ENCODE peak calls at places on chromosomes 11 and 22, in five cellular contexts. P is T47D; K is CD4-positive, alpha-beta T cell; G is iris pigment epithelial cell; F is KBM-7. D is an unnamed sample.
A peak's percentile ranks its signal among the peaks of the same experiment; 100 is the strongest.

GRCh38 chr11:62010935-62011528 is 43.6 kb upstream of the FTH1 start:
- DNase-seq in P (no peak), K (no peak), G (no peak), F (no peak), D (no peak)

GRCh38 chr11:69437001-69437875 is 44.2 kb upstream of the LINC01488 start:
- DNase-seq in P (peak; percentile 93), K (no peak), G (peak; percentile 28), F (no peak), D (peak; percentile 85)

GRCh38 chr11:104001474-104001873 is 35.0 kb upstream of the DDI1 start:
- DNase-seq in P (no peak), K (no peak), G (peak; percentile 72), F (no peak), D (no peak)

GRCh38 chr11:2793781-2794418 is 91.7 kb downstream of the CDKN1C start:
- DNase-seq in P (no peak), K (no peak), G (no peak), F (no peak), D (no peak)

GRCh38 chr11:57568330-57568766 is 876 bp upstream of the UBE2L6 start:
- DNase-seq in P (peak; percentile 86), K (peak; percentile 2), G (peak; percentile 76), F (peak; percentile 91), D (peak; percentile 87)

GRCh38 chr11:103773059-103773458 is 263.4 kb upstream of the DDI1 start:
- DNase-seq in P (no peak), K (no peak), G (peak; percentile 84), F (no peak), D (no peak)

GRCh38 chr11:93783767-93784151 is 323 bp upstream of the MED17 start:
- DNase-seq in P (no peak), K (no peak), G (no peak), F (no peak), D (no peak)

GRCh38 chr22:31211504-31211861 is 615 bp upstream of the LIMK2 start:
- DNase-seq in P (peak; percentile 8), K (no peak), G (no peak), F (no peak), D (no peak)

GRCh38 chr11:68266936-68267880 is 4.6 kb downstream of the C11orf24 start:
- DNase-seq in P (no peak), K (no peak), G (peak; percentile 47), F (no peak), D (no peak)

GRCh38 chr11:24754406-24754805 is 257.6 kb downstream of the LUZP2 start:
- DNase-seq in P (no peak), K (no peak), G (peak; percentile 5), F (no peak), D (peak; percentile 11)

GRCh38 chr11:3732671-3733070 is 61.5 kb upstream of the CHRNA10 start:
- DNase-seq in P (no peak), K (no peak), G (no peak), F (no peak), D (no peak)

GRCh38 chr11:17063171-17064002 is 14.1 kb downstream of the RPS13 start:
- DNase-seq in P (peak; percentile 71), K (peak; percentile 16), G (peak; percentile 49), F (peak; percentile 73), D (peak; percentile 73)

GRCh38 chr11:2804701-2805387 is 80.7 kb downstream of the CDKN1C start:
- DNase-seq in P (no peak), K (no peak), G (no peak), F (no peak), D (no peak)

GRCh38 chr11:93933230-93933629 is 82.8 kb upstream of the VSTM5 start:
- DNase-seq in P (no peak), K (no peak), G (no peak), F (no peak), D (no peak)

GRCh38 chr11:47917643-47918369 is 62.6 kb upstream of the PTPRJ start:
- DNase-seq in P (peak; percentile 26), K (no peak), G (peak; percentile 100), F (peak; percentile 93), D (peak; percentile 7)

GRCh38 chr11:70420496-70420895 is 22.2 kb downstream of the CTTN start:
- DNase-seq in P (no peak), K (no peak), G (no peak), F (no peak), D (no peak)

GRCh38 chr11:87325490-87325872 is 287.7 kb downstream of the TMEM135 start:
- DNase-seq in P (peak; percentile 22), K (no peak), G (no peak), F (no peak), D (no peak)

GRCh38 chr22:28373841-28374240 is 305.8 kb downstream of the TTC28 start:
- DNase-seq in P (no peak), K (no peak), G (peak; percentile 32), F (peak; percentile 28), D (no peak)

GRCh38 chr11:123137496-123138270 is 57.4 kb downstream of the CLMP start:
- DNase-seq in P (no peak), K (no peak), G (peak; percentile 74), F (no peak), D (no peak)

GRCh38 chr11:44333271-44334218 is 23.6 kb upstream of the ALX4 start:
- DNase-seq in P (no peak), K (no peak), G (peak; percentile 83), F (no peak), D (no peak)

GRCh38 chr11:76269661-76270322 is 63.5 kb upstream of the WNT11 start:
- DNase-seq in P (no peak), K (no peak), G (no peak), F (no peak), D (no peak)

GRCh38 chr11:62372871-62373270 is 35.6 kb downstream of the ASRGL1 start:
- DNase-seq in P (no peak), K (no peak), G (no peak), F (no peak), D (no peak)

GRCh38 chr11:125123947-125124633 is 12.7 kb upstream of the TMEM218 start:
- DNase-seq in P (peak; percentile 95), K (peak; percentile 23), G (peak; percentile 70), F (peak; percentile 21), D (peak; percentile 88)

GRCh38 chr11:19920982-19921381 is 208.3 kb downstream of the NAV2 start:
- DNase-seq in P (no peak), K (no peak), G (no peak), F (no peak), D (no peak)

GRCh38 chr11:70908223-70908622 is 344.2 kb downstream of the SHANK2 start:
- DNase-seq in P (no peak), K (no peak), G (no peak), F (no peak), D (no peak)

GRCh38 chr11:117414724-117415123 is 87.1 kb downstream of the CEP164 start:
- DNase-seq in P (no peak), K (no peak), G (no peak), F (no peak), D (no peak)

GRCh38 chr22:40399661-40400060 is 29.3 kb downstream of the SGSM3 start:
- DNase-seq in P (peak; percentile 19), K (no peak), G (no peak), F (no peak), D (no peak)

GRCh38 chr11:70324354-70325115 is 54.0 kb downstream of the PPFIA1 start:
- DNase-seq in P (no peak), K (no peak), G (peak; percentile 67), F (no peak), D (no peak)

GRCh38 chr22:44909241-44909640 is 100.6 kb downstream of the PHF21B start:
- DNase-seq in P (no peak), K (no peak), G (no peak), F (no peak), D (no peak)

GRCh38 chr11:123549901-123550619 is 104.4 kb downstream of the SCN3B start:
- DNase-seq in P (no peak), K (no peak), G (no peak), F (peak; percentile 61), D (peak; percentile 46)

GRCh38 chr22:18057568-18058209 is 20.1 kb upstream of the PEX26 start:
- DNase-seq in P (no peak), K (no peak), G (peak; percentile 98), F (peak; percentile 18), D (peak; percentile 96)

GRCh38 chr11:15923169-15923568 is 433.2 kb downstream of the SOX6 start:
- DNase-seq in P (peak; percentile 18), K (no peak), G (no peak), F (no peak), D (no peak)

GRCh38 chr11:34614334-34615113 is 6.4 kb upstream of the EHF start:
- DNase-seq in P (no peak), K (no peak), G (peak; percentile 33), F (peak; percentile 57), D (no peak)

GRCh38 chr22:39524753-39525657 is 4.6 kb downstream of the ATF4 start:
- DNase-seq in P (no peak), K (no peak), G (no peak), F (no peak), D (no peak)

D was measured in PC-3.